ENCODE peak calls at places on chromosomes 6 and 20, in four cellular contexts. N, D, X and U are unnamed samples. For H3K4me1, the result is how much of the 10 kb centered on the place peaks cover.

GRCh38 chr6:122289721-122290501 is 109.5 kb upstream of the HSF2 start:
- DNase-seq in D (peak), N (no peak), X (peak), U (no peak)

GRCh38 chr20:62590301-62591121 is 51.8 kb upstream of the SLCO4A1 start:
- DNase-seq in X (peak), D (no peak), N (no peak), U (no peak)

GRCh38 chr6:11094411-11094851 is 797 bp downstream of the SMIM13 start:
- DNase-seq in X (peak), N (peak), D (no peak), U (peak)

GRCh38 chr6:140230282-140230681 is 855.8 kb upstream of the CITED2 start:
- DNase-seq in D (no peak), N (no peak), X (no peak), U (no peak)

GRCh38 chr20:18164356-18164755 is 26.7 kb downstream of the KAT14 start:
- DNase-seq in X (no peak), N (no peak), D (no peak), U (no peak)

GRCh38 chr6:163529605-163530004 is 115.1 kb downstream of the QKI start:
- DNase-seq in D (no peak), N (no peak), X (peak), U (peak)

GRCh38 chr20:59148713-59149493 is 14.7 kb upstream of the ZNF831 start:
- DNase-seq in D (no peak), N (peak), X (no peak), U (no peak)

GRCh38 chr6:25601797-25602679 is 50.0 kb upstream of the SCGN start:
- DNase-seq in X (peak), N (no peak), D (peak), U (no peak)

GRCh38 chr6:163754866-163755265 is 340.3 kb downstream of the QKI start:
- DNase-seq in D (no peak), X (no peak), N (no peak), U (no peak)

GRCh38 chr20:22583773-22584629 is at the start of gene FOXA2:
- DNase-seq in N (no peak), X (no peak), D (no peak), U (peak)

GRCh38 chr6:109606362-109606761 is 84.6 kb downstream of the AK9 start:
- DNase-seq in X (no peak), N (no peak), D (no peak), U (no peak)

GRCh38 chr20:34458631-34459030 is 57.6 kb upstream of the DYNLRB1 start:
- DNase-seq in X (peak), N (no peak), D (no peak), U (no peak)

GRCh38 chr6:32254761-32255211 is 30.9 kb upstream of the NOTCH4 start:
- DNase-seq in X (no peak), N (no peak), D (no peak), U (no peak)

GRCh38 chr6:33314943-33315752 is 1.3 kb upstream of the TAPBP start:
- DNase-seq in D (no peak), X (no peak), N (no peak), U (no peak)

GRCh38 chr6:33313105-33313708 is 671 bp downstream of the TAPBP start:
- DNase-seq in X (peak), D (no peak), N (peak), U (peak)

GRCh38 chr6:33312361-33313104 is 1.3 kb downstream of the TAPBP start:
- DNase-seq in N (no peak), X (peak), D (peak), U (no peak)

GRCh38 chr6:33314515-33314942 is 651 bp upstream of the TAPBP start:
- DNase-seq in X (peak), N (peak), D (no peak), U (peak)

GRCh38 chr6:33313709-33314514 is at the start of gene TAPBP:
- DNase-seq in X (peak), D (no peak), N (no peak), U (peak)
- H3K4me1 ChIP-seq in X (under half), D (under half), N (under half), U (under half)

GRCh38 chr6:157019115-157019628 is 242.0 kb downstream of the ARID1B start:
- DNase-seq in X (no peak), D (no peak), N (no peak), U (peak)
- H3K27ac ChIP-seq in X (peak), D (no peak), N (no peak), U (no peak)

DNA sequence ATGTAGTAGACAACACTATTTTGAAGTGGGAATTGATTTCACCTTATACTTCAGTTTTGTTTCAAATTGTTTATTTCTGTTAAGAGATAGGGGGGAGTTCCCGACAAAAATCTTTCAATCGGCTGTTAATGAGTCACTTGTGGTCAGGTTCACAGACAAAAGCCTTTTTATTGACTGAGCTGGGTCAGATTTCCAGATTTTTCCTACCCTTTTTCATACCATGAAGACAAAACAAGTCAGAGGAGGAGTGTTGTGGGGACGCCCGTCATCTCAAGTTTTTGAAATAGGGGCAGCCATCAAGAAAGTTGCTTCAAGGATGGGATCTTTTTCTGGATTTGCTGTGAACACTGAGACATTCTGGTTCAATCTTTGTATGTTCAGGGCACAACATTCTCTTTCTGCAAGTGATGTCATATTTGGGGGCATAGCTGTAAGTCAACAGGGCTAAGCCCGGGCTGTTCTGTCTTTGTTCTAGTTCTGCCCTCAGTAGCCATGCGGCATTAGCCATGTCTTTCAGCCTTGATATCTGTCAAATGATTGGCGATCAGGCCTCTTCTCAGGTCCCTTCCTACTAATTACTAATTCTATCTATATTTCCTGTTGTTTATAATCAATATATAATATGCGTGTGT is 496.0 kb upstream of the MARCKS start:
- DNase-seq in X (peak), N (no peak), D (peak), U (peak)
- H3K4me3 ChIP-seq in X (no peak), N (no peak), D (no peak), U (no peak)

DNA sequence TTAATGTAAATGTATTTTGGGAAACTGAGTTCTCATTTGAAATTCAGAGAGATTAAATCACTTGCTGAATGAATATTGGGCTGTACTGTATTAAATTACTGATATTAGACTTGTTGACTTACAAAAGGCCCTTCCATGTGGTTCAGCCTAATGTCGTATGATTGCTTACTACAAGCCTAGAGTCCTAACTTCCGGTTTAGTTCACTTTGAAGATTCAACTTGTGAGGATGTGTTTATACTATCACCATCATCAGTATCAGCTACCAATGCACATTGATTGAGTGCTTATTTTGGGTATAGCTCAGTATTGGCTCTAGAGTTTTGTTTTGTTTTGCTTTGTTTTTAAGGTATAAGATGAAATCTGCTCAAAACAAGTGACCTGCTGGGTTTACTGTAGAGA is 48.3 kb downstream of the FAM217A start:
- DNase-seq in N (no peak), D (no peak), X (no peak), U (no peak)
- H3K4me1 ChIP-seq in N (under half), D (under half), X (under half), U (under half)

DNA sequence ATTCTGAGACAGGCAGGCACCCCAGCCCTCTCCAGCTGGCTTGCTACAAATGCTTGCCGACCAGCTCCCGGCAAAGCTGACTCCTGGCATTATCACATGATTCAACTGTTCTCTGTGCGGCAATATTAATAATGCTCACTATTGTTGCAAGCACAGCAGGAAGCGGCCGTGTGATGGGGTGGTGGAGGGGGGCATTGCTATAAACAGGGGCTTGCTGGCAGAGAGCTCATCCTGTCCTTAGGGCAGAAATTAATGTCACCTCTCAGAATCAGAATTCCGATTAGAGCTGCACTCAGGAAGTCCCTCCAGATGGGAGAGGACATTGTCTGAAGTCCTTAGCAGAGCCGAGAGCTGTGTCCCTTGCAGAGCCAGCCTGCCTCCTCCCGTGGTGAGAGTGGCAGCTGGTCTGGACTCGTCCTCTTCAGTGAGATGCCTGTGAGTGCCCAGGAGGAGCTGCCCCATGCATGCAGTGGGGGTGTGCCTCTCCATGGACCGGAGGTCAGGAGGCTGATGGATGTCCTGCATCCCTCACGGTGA is 162.5 kb downstream of the CDH4 start:
- DNase-seq in N (no peak), X (no peak), D (no peak), U (no peak)
- H3K27ac ChIP-seq in N (no peak), X (no peak), D (no peak), U (no peak)

DNA sequence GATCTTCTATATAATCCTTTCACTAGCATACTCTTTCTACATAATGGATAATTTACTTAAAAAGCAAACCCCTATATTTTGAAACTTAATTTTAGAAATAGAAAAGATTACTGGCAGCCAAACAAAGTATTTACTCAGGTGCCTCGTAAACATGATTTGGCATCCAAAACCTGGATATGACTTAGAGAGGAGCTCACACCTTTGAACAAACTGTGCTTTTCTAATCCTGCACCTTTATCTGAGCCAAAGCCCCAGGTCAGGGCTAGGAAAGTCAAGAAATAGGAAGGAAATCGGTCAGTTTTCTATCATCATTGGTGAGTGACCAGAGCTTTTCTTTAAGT is 170.9 kb downstream of the PHF3 start:
- DNase-seq in N (no peak), D (no peak), X (no peak), U (no peak)
- H3K4me3 ChIP-seq in N (no peak), D (no peak), X (no peak), U (no peak)

GRCh38 chr6:135182120-135182992 is 1.2 kb downstream of the MYB start:
- DNase-seq in N (no peak), X (peak), D (no peak), U (no peak)
- H3K4me1 ChIP-seq in N (under half), X (under half), D (under half), U (under half)

GRCh38 chr6:42709871-42710270 is 12.5 kb downstream of the PRPH2 start:
- DNase-seq in D (no peak), N (no peak), X (no peak), U (no peak)
- H3K27ac ChIP-seq in D (no peak), N (no peak), X (no peak), U (no peak)

GRCh38 chr6:53464483-53464882 is 80.4 kb downstream of the GCLC start:
- DNase-seq in N (no peak), X (no peak), D (no peak), U (no peak)
- H3K4me3 ChIP-seq in N (no peak), X (no peak), D (no peak), U (no peak)